ENCODE peak calls at places on chromosomes 13 and 19, in seven cellular contexts. L is heart right ventricle, P is body of pancreas, C is K562, D is kidney, I is uterus, Y is lung. X is an unnamed sample. For H3K4me1, the result is how much of the 10 kb centered on the place peaks cover.

GRCh38 chr19:47436712-47437401 is 17.5 kb upstream of the MEIS3 start:
- DNase-seq in L (peak), D (peak), I (peak), Y (peak), P (peak), C (peak), X (peak)

GRCh38 chr19:33904681-33905080 is 108.0 kb downstream of the KCTD15 start:
- DNase-seq in D (peak), L (peak), C (no peak), Y (no peak), I (no peak), P (peak), X (peak)

GRCh38 chr13:73991884-73992283 is 142.3 kb downstream of the KLF12 start:
- DNase-seq in D (no peak), P (no peak), I (no peak), Y (no peak), C (no peak), L (no peak), X (no peak)

GRCh38 chr19:21586341-21587116 is 81.1 kb downstream of the ZNF429 start:
- DNase-seq in Y (no peak), D (peak), P (peak), I (no peak), L (no peak), C (no peak), X (no peak)

GRCh38 chr19:4058696-4059492 is 7.8 kb downstream of the ZBTB7A start:
- DNase-seq in P (no peak), D (peak), I (no peak), L (no peak), C (no peak), Y (no peak), X (no peak)

GRCh38 chr13:25768726-25769270 is 283.0 kb downstream of the SHISA2 start:
- DNase-seq in C (no peak), P (no peak), I (no peak), L (no peak), Y (no peak), D (no peak), X (no peak)

GRCh38 chr13:71618154-71618553 is 248.8 kb downstream of the DACH1 start:
- DNase-seq in L (no peak), P (no peak), Y (no peak), C (no peak), I (no peak), D (no peak), X (no peak)

GRCh38 chr13:98214008-98214643 is 37.1 kb upstream of the RNF113B start:
- DNase-seq in Y (no peak), D (no peak), C (no peak), P (no peak), I (peak), L (peak), X (no peak)

GRCh38 chr13:89955773-89956172 is 1391.7 kb upstream of the MIR17HG start:
- DNase-seq in D (no peak), I (no peak), C (no peak), L (no peak), Y (no peak), P (no peak), X (no peak)

GRCh38 chr19:5141278-5141925 is 172.5 kb downstream of the KDM4B start:
- DNase-seq in I (no peak), Y (no peak), P (peak), C (no peak), D (peak), L (no peak), X (no peak)

GRCh38 chr19:7191946-7192691 is 102.1 kb downstream of the INSR start:
- DNase-seq in D (no peak), Y (no peak), P (no peak), L (no peak), I (no peak), C (no peak), X (no peak)

GRCh38 chr19:7507884-7508283 is 8.0 kb upstream of the ZNF358 start:
- DNase-seq in Y (peak), L (no peak), P (peak), C (peak), I (no peak), D (peak), X (peak)

GRCh38 chr13:28489975-28490550 is 4.9 kb downstream of the FLT1 start:
- DNase-seq in I (no peak), P (no peak), D (no peak), C (no peak), L (no peak), Y (no peak), X (no peak)

GRCh38 chr19:47651691-47652090 is 42.8 kb downstream of the BICRA start:
- DNase-seq in L (no peak), I (no peak), Y (no peak), P (no peak), C (no peak), D (no peak), X (no peak)

GRCh38 chr13:72313546-72313945 is 413.9 kb downstream of the MZT1 start:
- DNase-seq in D (no peak), I (no peak), Y (no peak), C (no peak), P (no peak), L (no peak), X (no peak)

GRCh38 chr19:49801966-49802661 is 11.0 kb downstream of the FUZ start:
- DNase-seq in P (peak), D (peak), L (peak), Y (peak), I (peak), C (peak), X (peak)

GRCh38 chr19:12695997-12696365 is 450 bp downstream of the FBXW9 start:
- DNase-seq in L (no peak), I (no peak), D (no peak), P (no peak), C (peak), Y (no peak), X (no peak)

GRCh38 chr13:32408999-32409313 is 19.0 kb downstream of the N4BP2L1 start:
- DNase-seq in D (no peak), C (no peak), I (no peak), Y (no peak), L (no peak), P (no peak), X (no peak)

GRCh38 chr19:1401138-1401888 is at the start of gene GAMT:
- DNase-seq in L (no peak), D (no peak), P (peak), I (no peak), C (peak), Y (no peak), X (peak)
- TF ChIP-seq CTCF in L (peak), D (peak), P (peak), I (peak), C (peak), Y (peak), X (peak)

DNA sequence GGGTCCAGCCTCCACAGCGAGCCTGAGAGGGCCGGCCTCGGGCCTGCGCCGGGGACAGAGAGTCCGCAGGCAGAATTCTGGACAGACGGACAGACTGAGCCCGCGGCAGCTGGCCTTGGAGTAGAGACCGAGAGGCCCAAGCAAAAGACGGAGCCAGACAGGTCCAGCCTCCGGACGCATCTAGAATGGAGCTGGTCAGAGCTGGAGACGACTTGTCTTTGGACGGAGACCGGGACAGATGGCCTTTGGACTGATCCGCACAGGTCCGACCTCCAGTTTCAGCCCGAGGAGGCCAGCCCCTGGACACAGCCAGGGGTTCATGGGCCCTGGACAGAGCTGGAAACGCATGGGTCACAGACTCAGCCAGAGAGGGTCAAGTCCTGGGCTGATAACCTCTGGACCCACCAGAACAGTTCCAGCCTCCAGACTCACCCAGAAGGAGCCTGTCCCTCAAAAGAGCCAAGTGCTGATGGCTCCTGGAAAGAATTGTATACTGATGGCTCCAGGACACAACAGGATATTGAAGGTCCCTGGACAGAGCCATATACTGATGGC is 490 bp downstream of the ITPKC start:
- DNase-seq in P (peak), I (peak), Y (no peak), D (no peak), L (peak), C (peak), X (no peak)
- H3K4me1 ChIP-seq in P (half or more), I (under half), Y (under half), D (under half), L (under half), C (under half), X (under half)

DNA sequence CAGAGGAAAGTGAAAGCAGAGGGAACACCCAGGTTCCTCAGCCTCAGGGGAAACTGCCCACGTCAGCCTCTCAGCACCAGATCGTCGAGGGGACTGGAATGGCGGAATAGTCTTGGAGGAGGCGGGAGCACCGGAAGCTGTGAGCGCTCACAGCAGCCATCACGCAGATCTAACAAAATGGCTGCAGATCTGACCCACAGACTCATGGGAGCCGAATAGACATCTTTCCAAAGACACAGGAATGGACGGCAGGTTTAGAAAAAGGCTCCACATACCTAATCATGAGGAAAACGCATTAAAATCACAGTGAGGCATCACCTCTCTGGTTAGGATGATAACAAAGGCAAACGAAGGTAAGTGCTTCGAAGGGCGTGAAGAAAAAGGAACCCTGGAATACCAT is 11.8 kb upstream of the LILRA2 start:
- DNase-seq in I (no peak), Y (no peak), L (no peak), C (peak), D (no peak), P (no peak), X (no peak)
- TF ChIP-seq CTCF in I (no peak), Y (no peak), L (no peak), C (no peak), D (no peak), P (no peak), X (no peak)

GRCh38 chr13:80448725-80449124 is 107.8 kb upstream of the SPRY2 start:
- DNase-seq in C (no peak), D (no peak), P (no peak), I (no peak), L (no peak), Y (no peak), X (no peak)

GRCh38 chr13:80452279-80452678 is 111.4 kb upstream of the SPRY2 start:
- DNase-seq in C (no peak), L (no peak), I (no peak), P (no peak), Y (no peak), D (peak), X (no peak)

GRCh38 chr13:80458546-80458945 is 117.6 kb upstream of the SPRY2 start:
- DNase-seq in L (no peak), C (no peak), P (no peak), Y (no peak), D (no peak), I (no peak), X (no peak)

DNA sequence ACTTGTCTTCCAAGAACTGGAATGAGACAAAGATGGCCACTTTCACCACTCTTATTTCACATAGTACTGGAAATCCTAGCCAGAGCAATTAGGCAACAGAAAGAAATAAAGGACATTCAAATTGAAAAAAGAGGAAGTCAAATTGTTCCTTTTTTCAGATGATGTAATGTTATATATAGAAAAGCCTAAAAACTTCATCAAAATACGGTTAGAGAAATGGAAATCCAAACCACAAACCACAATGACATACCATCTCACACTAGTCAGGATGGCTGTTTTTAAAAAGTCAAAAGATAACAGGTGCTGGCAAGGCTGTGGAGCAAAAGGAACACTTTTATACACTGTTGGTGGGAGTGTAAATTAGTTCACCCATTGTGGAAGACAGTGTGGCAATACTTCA is 113.3 kb upstream of the SPRY2 start:
- DNase-seq in L (no peak), I (no peak), C (no peak), P (no peak), Y (no peak), D (no peak), X (peak)
- H3K4me1 ChIP-seq in L (under half), I (under half), C (under half), P (under half), Y (under half), D (under half), X (under half)